ENCODE peak calls at places on chromosomes 3 and 15, in seven cellular contexts. T, O, R, F, D, U and V are unnamed samples.

GRCh38 chr3:176919836-176920760 is 277.2 kb downstream of the TBL1XR1 start:
- DNase-seq in R (no peak), D (no peak), T (no peak), O (peak), U (no peak), F (no peak), V (no peak)

GRCh38 chr15:24659622-24660021 is 16.0 kb upstream of the NPAP1 start:
- DNase-seq in O (no peak), U (no peak), T (no peak), F (no peak), R (no peak), D (no peak), V (no peak)

GRCh38 chr15:22949074-22949547 is 31.1 kb downstream of the CYFIP1 start:
- DNase-seq in F (no peak), R (no peak), U (no peak), O (peak), D (peak), T (no peak), V (no peak)

GRCh38 chr15:87669846-87670245 is 586.7 kb downstream of the NTRK3 start:
- DNase-seq in U (no peak), F (no peak), T (no peak), R (no peak), D (no peak), O (no peak), V (peak)

GRCh38 chr15:76057332-76058000 is 2.3 kb upstream of the TMEM266 start:
- DNase-seq in R (no peak), U (peak), F (no peak), O (peak), T (peak), D (no peak), V (peak)

GRCh38 chr3:18723426-18723825 is 298.3 kb upstream of the SATB1 start:
- DNase-seq in F (no peak), O (no peak), T (no peak), R (no peak), D (no peak), U (no peak), V (no peak)

GRCh38 chr15:65081270-65081669 is 4.7 kb downstream of the KBTBD13 start:
- DNase-seq in R (no peak), F (no peak), D (no peak), U (no peak), O (no peak), T (no peak), V (no peak)

GRCh38 chr3:97131476-97131875 is 317.1 kb downstream of the EPHA6 start:
- DNase-seq in D (no peak), R (no peak), O (no peak), T (no peak), F (no peak), U (no peak), V (peak)